ENCODE peak calls at places on chromosomes 5 and 9, in six cellular contexts. One of them, this sample, is unnamed.

GRCh38 chr5:157859227-157859575 is 256 bp upstream of the CLINT1 start:
- DNase-seq in heart right ventricle: no peak
- DNase-seq in PC-9: no peak
- DNase-seq in A549: no peak
- DNase-seq in ascending aorta: no peak
- DNase-seq in GM23338: no peak
- DNase-seq in this sample: no peak

GRCh38 chr5:135508496-135509005 is 27.2 kb downstream of the NEUROG1 start:
- DNase-seq in heart right ventricle: no peak
- DNase-seq in PC-9: no peak
- DNase-seq in A549: no peak
- DNase-seq in ascending aorta: no peak
- DNase-seq in GM23338: peak
- DNase-seq in this sample: no peak

GRCh38 chr9:133269537-133270357 is 5.3 kb downstream of the ABO start:
- DNase-seq in heart right ventricle: no peak
- DNase-seq in PC-9: no peak
- DNase-seq in A549: no peak
- DNase-seq in ascending aorta: no peak
- DNase-seq in GM23338: no peak
- DNase-seq in this sample: no peak

GRCh38 chr9:105039180-105039799 is 111.3 kb upstream of the ABCA1 start:
- DNase-seq in heart right ventricle: no peak
- DNase-seq in PC-9: no peak
- DNase-seq in A549: no peak
- DNase-seq in ascending aorta: no peak
- DNase-seq in GM23338: no peak
- DNase-seq in this sample: no peak

GRCh38 chr5:66302344-66302743 is 158.2 kb downstream of the SREK1 start:
- DNase-seq in heart right ventricle: no peak
- DNase-seq in PC-9: no peak
- DNase-seq in A549: no peak
- DNase-seq in ascending aorta: no peak
- DNase-seq in GM23338: no peak
- DNase-seq in this sample: no peak

GRCh38 chr5:372556-372910 is 51.0 kb downstream of the AHRR start:
- DNase-seq in heart right ventricle: peak
- DNase-seq in PC-9: no peak
- DNase-seq in A549: no peak
- DNase-seq in ascending aorta: no peak
- DNase-seq in GM23338: no peak
- DNase-seq in this sample: peak

GRCh38 chr9:88593537-88594185 is 58.7 kb downstream of the NXNL2 start:
- DNase-seq in heart right ventricle: peak
- DNase-seq in PC-9: peak
- DNase-seq in A549: peak
- DNase-seq in ascending aorta: no peak
- DNase-seq in GM23338: peak
- DNase-seq in this sample: no peak

GRCh38 chr9:23088932-23089364 is 642.3 kb downstream of the DMRTA1 start:
- DNase-seq in heart right ventricle: no peak
- DNase-seq in PC-9: no peak
- DNase-seq in A549: no peak
- DNase-seq in ascending aorta: no peak
- DNase-seq in GM23338: peak
- DNase-seq in this sample: no peak

GRCh38 chr9:96453625-96454024 is 3.7 kb downstream of the HABP4 start:
- DNase-seq in heart right ventricle: peak
- DNase-seq in PC-9: no peak
- DNase-seq in A549: peak
- DNase-seq in ascending aorta: no peak
- DNase-seq in GM23338: peak
- DNase-seq in this sample: no peak

GRCh38 chr5:78221964-78222451 is 72.5 kb downstream of the AP3B1 start:
- DNase-seq in heart right ventricle: no peak
- DNase-seq in PC-9: no peak
- DNase-seq in A549: no peak
- DNase-seq in ascending aorta: no peak
- DNase-seq in GM23338: peak
- DNase-seq in this sample: no peak

GRCh38 chr5:115069087-115069968 is 100.4 kb downstream of the TRIM36 start:
- DNase-seq in heart right ventricle: peak
- DNase-seq in PC-9: peak
- DNase-seq in A549: peak
- DNase-seq in ascending aorta: no peak
- DNase-seq in GM23338: peak
- DNase-seq in this sample: no peak

GRCh38 chr9:129630967-129631672 is 5.2 kb downstream of the NTMT1 start:
- DNase-seq in heart right ventricle: no peak
- DNase-seq in PC-9: no peak
- DNase-seq in A549: no peak
- DNase-seq in ascending aorta: no peak
- DNase-seq in GM23338: no peak
- DNase-seq in this sample: no peak

GRCh38 chr9:131627846-131628820 is 82.8 kb downstream of the PRRT1B start:
- DNase-seq in heart right ventricle: no peak
- DNase-seq in PC-9: no peak
- DNase-seq in A549: no peak
- DNase-seq in ascending aorta: peak
- DNase-seq in GM23338: no peak
- DNase-seq in this sample: peak

GRCh38 chr9:137491735-137492432 is 32.8 kb upstream of the NSMF start:
- DNase-seq in heart right ventricle: no peak
- DNase-seq in PC-9: no peak
- DNase-seq in A549: no peak
- DNase-seq in ascending aorta: no peak
- DNase-seq in GM23338: no peak
- DNase-seq in this sample: no peak

GRCh38 chr9:70495514-70495913 is 81.1 kb upstream of the KLF9 start:
- DNase-seq in heart right ventricle: no peak
- DNase-seq in PC-9: no peak
- DNase-seq in A549: no peak
- DNase-seq in ascending aorta: no peak
- DNase-seq in GM23338: no peak
- DNase-seq in this sample: peak

GRCh38 chr5:13448843-13449242 is 495.6 kb downstream of the DNAH5 start:
- DNase-seq in heart right ventricle: no peak
- DNase-seq in PC-9: no peak
- DNase-seq in A549: no peak
- DNase-seq in ascending aorta: no peak
- DNase-seq in GM23338: no peak
- DNase-seq in this sample: no peak

GRCh38 chr9:107283621-107284616 is 840 bp downstream of the RAD23B start:
- DNase-seq in heart right ventricle: peak
- DNase-seq in PC-9: peak
- DNase-seq in A549: peak
- DNase-seq in ascending aorta: peak
- DNase-seq in GM23338: peak
- DNase-seq in this sample: peak

DNA sequence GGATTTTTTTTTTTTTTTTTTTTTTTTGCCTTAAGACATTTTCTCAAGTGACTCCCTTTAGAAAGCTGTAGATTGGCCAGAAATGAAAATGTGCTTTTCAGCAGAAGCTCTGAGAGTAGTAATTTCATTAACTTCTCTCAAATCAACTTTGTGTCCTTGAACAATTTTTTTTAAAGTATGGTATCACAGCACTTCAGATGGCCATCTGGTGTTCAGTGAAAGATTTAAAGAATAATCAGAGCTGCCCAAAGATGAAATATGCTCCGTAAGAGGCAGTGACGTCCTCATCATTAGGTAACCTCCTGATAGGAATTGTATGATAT is 43.0 kb upstream of the PCAT7 start:
- DNase-seq in heart right ventricle: no peak
- DNase-seq in PC-9: no peak
- DNase-seq in A549: no peak
- DNase-seq in ascending aorta: no peak
- DNase-seq in GM23338: no peak
- DNase-seq in this sample: no peak
- TF ChIP-seq CTCF in heart right ventricle: no peak
- TF ChIP-seq CTCF in PC-9: no peak
- TF ChIP-seq CTCF in A549: no peak
- TF ChIP-seq CTCF in ascending aorta: no peak
- TF ChIP-seq CTCF in GM23338: no peak
- TF ChIP-seq CTCF in this sample: no peak

DNA sequence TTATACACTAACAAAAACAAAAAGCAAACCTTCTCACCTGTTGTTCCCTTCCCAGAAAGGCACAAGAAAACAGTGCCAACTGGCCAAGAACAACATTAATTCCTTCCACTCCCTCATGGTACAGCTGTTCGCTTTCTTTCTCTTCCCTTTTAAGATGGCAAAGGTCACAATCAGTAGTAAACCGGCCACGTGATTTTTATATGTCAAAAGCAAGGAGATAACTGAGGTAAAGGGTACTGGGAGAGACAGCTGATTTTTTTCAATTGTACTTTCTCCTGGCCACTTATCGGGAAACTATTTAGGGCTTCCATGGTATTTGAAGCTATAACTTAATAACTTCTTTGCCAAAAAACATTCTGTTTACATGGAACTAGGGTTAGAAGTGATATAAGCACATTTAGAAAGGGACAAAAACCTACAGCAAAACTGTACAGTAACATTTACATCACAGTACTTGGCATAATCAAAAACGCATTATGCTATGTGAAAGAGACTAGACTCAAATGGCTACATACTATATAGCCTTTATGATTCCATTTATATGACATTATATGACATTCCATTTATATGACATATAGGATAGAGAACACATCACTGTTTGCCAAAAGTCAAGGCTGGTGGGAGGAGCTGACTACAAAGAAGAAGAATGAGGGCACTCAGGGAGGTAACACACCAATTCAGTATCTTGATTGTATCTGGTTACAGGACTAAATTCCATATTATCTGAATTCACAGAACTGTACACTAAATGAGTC is 24.8 kb downstream of the PLPP1 start:
- DNase-seq in heart right ventricle: no peak
- DNase-seq in PC-9: no peak
- DNase-seq in A549: no peak
- DNase-seq in ascending aorta: no peak
- DNase-seq in GM23338: no peak
- DNase-seq in this sample: no peak
- H3K4me3 ChIP-seq in heart right ventricle: no peak
- H3K4me3 ChIP-seq in PC-9: no peak
- H3K4me3 ChIP-seq in A549: no peak
- H3K4me3 ChIP-seq in ascending aorta: no peak
- H3K4me3 ChIP-seq in GM23338: no peak
- H3K4me3 ChIP-seq in this sample: peak

GRCh38 chr9:21811914-21812313 is 9.5 kb downstream of the MTAP start:
- DNase-seq in heart right ventricle: no peak
- DNase-seq in PC-9: no peak
- DNase-seq in A549: no peak
- DNase-seq in ascending aorta: no peak
- DNase-seq in GM23338: no peak
- DNase-seq in this sample: no peak

GRCh38 chr9:21813575-21814473 is 11.4 kb downstream of the MTAP start:
- DNase-seq in heart right ventricle: peak
- DNase-seq in PC-9: peak
- DNase-seq in A549: no peak
- DNase-seq in ascending aorta: no peak
- DNase-seq in GM23338: peak
- DNase-seq in this sample: no peak

GRCh38 chr9:21812415-21812814 is 10.0 kb downstream of the MTAP start:
- DNase-seq in heart right ventricle: no peak
- DNase-seq in PC-9: no peak
- DNase-seq in A549: no peak
- DNase-seq in ascending aorta: no peak
- DNase-seq in GM23338: no peak
- DNase-seq in this sample: no peak

GRCh38 chr9:21810881-21811280 is 8.4 kb downstream of the MTAP start:
- DNase-seq in heart right ventricle: no peak
- DNase-seq in PC-9: no peak
- DNase-seq in A549: no peak
- DNase-seq in ascending aorta: no peak
- DNase-seq in GM23338: no peak
- DNase-seq in this sample: no peak

GRCh38 chr9:21812945-21813568 is 10.6 kb downstream of the MTAP start:
- DNase-seq in heart right ventricle: peak
- DNase-seq in PC-9: peak
- DNase-seq in A549: no peak
- DNase-seq in ascending aorta: no peak
- DNase-seq in GM23338: peak
- DNase-seq in this sample: no peak
- H3K27ac ChIP-seq in heart right ventricle: no peak
- H3K27ac ChIP-seq in PC-9: peak
- H3K27ac ChIP-seq in A549: peak
- H3K27ac ChIP-seq in ascending aorta: no peak
- H3K27ac ChIP-seq in GM23338: no peak
- H3K27ac ChIP-seq in this sample: no peak

DNA sequence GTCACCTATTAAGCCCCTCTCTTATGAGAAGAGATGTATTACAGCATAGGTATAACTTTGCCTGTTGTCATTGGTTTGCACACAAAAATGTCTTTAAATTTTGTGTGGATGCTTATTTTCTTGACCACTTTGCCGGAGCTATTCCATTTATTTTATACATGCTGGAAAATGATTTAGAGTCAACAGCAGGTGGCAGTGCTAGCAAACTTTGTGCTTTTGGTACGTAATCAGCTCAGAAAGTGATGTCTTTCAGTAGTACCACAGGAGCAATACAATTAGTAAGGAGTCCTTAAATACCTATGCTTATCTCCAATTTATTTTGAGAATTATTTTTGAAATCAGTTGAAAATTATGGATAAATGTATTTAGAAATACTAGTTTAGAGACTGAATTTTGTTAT is 19.8 kb upstream of the NUDT12 start:
- DNase-seq in heart right ventricle: peak
- DNase-seq in PC-9: peak
- DNase-seq in A549: no peak
- DNase-seq in ascending aorta: no peak
- DNase-seq in GM23338: peak
- DNase-seq in this sample: no peak
- TF ChIP-seq CTCF in heart right ventricle: peak
- TF ChIP-seq CTCF in PC-9: peak
- TF ChIP-seq CTCF in A549: peak
- TF ChIP-seq CTCF in ascending aorta: no peak
- TF ChIP-seq CTCF in GM23338: peak
- TF ChIP-seq CTCF in this sample: peak

GRCh38 chr9:504921-505821 is 290.5 kb downstream of the DOCK8 start:
- DNase-seq in heart right ventricle: peak
- DNase-seq in PC-9: peak
- DNase-seq in A549: peak
- DNase-seq in ascending aorta: no peak
- DNase-seq in GM23338: peak
- DNase-seq in this sample: no peak

GRCh38 chr9:503881-504852 is 289.5 kb downstream of the DOCK8 start:
- DNase-seq in heart right ventricle: peak
- DNase-seq in PC-9: peak
- DNase-seq in A549: peak
- DNase-seq in ascending aorta: no peak
- DNase-seq in GM23338: peak
- DNase-seq in this sample: peak

GRCh38 chr9:503331-503730 is 288.7 kb downstream of the DOCK8 start:
- DNase-seq in heart right ventricle: no peak
- DNase-seq in PC-9: no peak
- DNase-seq in A549: no peak
- DNase-seq in ascending aorta: no peak
- DNase-seq in GM23338: peak
- DNase-seq in this sample: no peak
- H3K4me3 ChIP-seq in heart right ventricle: peak
- H3K4me3 ChIP-seq in PC-9: peak
- H3K4me3 ChIP-seq in A549: peak
- H3K4me3 ChIP-seq in ascending aorta: peak
- H3K4me3 ChIP-seq in GM23338: peak
- H3K4me3 ChIP-seq in this sample: peak

GRCh38 chr9:673966-674526 is 167.5 kb upstream of the DMRT1 start:
- DNase-seq in heart right ventricle: no peak
- DNase-seq in PC-9: no peak
- DNase-seq in A549: no peak
- DNase-seq in ascending aorta: no peak
- DNase-seq in GM23338: peak
- DNase-seq in this sample: no peak
- H3K27ac ChIP-seq in heart right ventricle: no peak
- H3K27ac ChIP-seq in PC-9: no peak
- H3K27ac ChIP-seq in A549: peak
- H3K27ac ChIP-seq in ascending aorta: peak
- H3K27ac ChIP-seq in GM23338: peak
- H3K27ac ChIP-seq in this sample: no peak

This sample was measured in coronary artery.